ENCODE peak calls at places on chromosomes 6 and 20, in ten cellular contexts. Q, Y, T, J, K, R, Z, D, F and U are unnamed samples.

GRCh38 chr20:59008715-59009336 is 1.8 kb upstream of the CTSZ start:
- DNase-seq in Q (no peak), Y (no peak), T (no peak), J (no peak), K (no peak), R (no peak), Z (no peak), D (peak; percentile 14), F (no peak), U (no peak)

GRCh38 chr6:7241709-7242645 is 71.0 kb downstream of the SSR1 start:
- DNase-seq in Q (no peak), Y (no peak), T (peak; percentile 54), J (no peak), K (no peak), R (no peak), Z (peak; percentile 72), D (no peak), F (no peak), U (no peak)

GRCh38 chr6:89375427-89375868 is 22.9 kb upstream of the UBE2J1 start:
- DNase-seq in Q (no peak), Y (no peak), T (peak; percentile 88), J (peak; percentile 54), K (no peak), R (peak; percentile 86), Z (peak; percentile 75), D (peak; percentile 41), F (peak; percentile 78), U (no peak)

GRCh38 chr6:35489995-35490791 is 6.7 kb downstream of the TEAD3 start:
- DNase-seq in Q (peak; percentile 59), Y (peak; percentile 51), T (no peak), J (no peak), K (peak; percentile 77), R (peak; percentile 77), Z (no peak), D (peak; percentile 92), F (peak; percentile 49), U (no peak)

GRCh38 chr20:50728981-50729874 is 2.2 kb upstream of the PARD6B start:
- DNase-seq in Q (no peak), Y (no peak), T (peak; percentile 87), J (no peak), K (peak; percentile 38), R (no peak), Z (peak; percentile 92), D (no peak), F (peak; percentile 95), U (no peak)

GRCh38 chr6:17886891-17887290 is 100.5 kb downstream of the KIF13A start:
- DNase-seq in Q (no peak), Y (no peak), T (no peak), J (no peak), K (no peak), R (no peak), Z (no peak), D (no peak), F (peak; percentile 54), U (no peak)

GRCh38 chr6:134074151-134074712 is 21.8 kb upstream of the SLC2A12 start:
- DNase-seq in Q (no peak), Y (peak; percentile 57), T (no peak), J (no peak), K (no peak), R (no peak), Z (no peak), D (no peak), F (no peak), U (no peak)

GRCh38 chr6:146857180-146857959 is 258.6 kb downstream of the ADGB start:
- DNase-seq in Q (peak; percentile 73), Y (peak; percentile 80), T (peak; percentile 72), J (peak; percentile 61), K (peak; percentile 89), R (peak; percentile 90), Z (peak; percentile 52), D (peak; percentile 87), F (peak; percentile 77), U (no peak)

GRCh38 chr6:41199427-41200246 is 1.3 kb downstream of the TREML2 start:
- DNase-seq in Q (no peak), Y (no peak), T (no peak), J (peak; percentile 21), K (no peak), R (no peak), Z (no peak), D (no peak), F (no peak), U (no peak)

GRCh38 chr20:50915424-50915823 is 15.8 kb downstream of the ADNP start:
- DNase-seq in Q (no peak), Y (no peak), T (no peak), J (no peak), K (no peak), R (no peak), Z (no peak), D (no peak), F (peak; percentile 46), U (no peak)

GRCh38 chr6:37570801-37571200 is 71.1 kb upstream of the CCDC167 start:
- DNase-seq in Q (no peak), Y (peak; percentile 38), T (no peak), J (no peak), K (no peak), R (no peak), Z (no peak), D (no peak), F (no peak), U (no peak)

GRCh38 chr6:45676376-45676775 is 298.6 kb upstream of the SUPT3H start:
- DNase-seq in Q (no peak), Y (no peak), T (no peak), J (no peak), K (no peak), R (no peak), Z (no peak), D (no peak), F (no peak), U (no peak)

GRCh38 chr6:71190809-71191208 is 97.8 kb upstream of the OGFRL1 start:
- DNase-seq in Q (no peak), Y (no peak), T (no peak), J (no peak), K (no peak), R (no peak), Z (no peak), D (no peak), F (peak; percentile 38), U (no peak)
- TF ChIP-seq CTCF in Q (peak; percentile 44), Y (peak; percentile 55), T (peak; percentile 29), J (peak; percentile 51), K (no peak), R (peak; percentile 47), Z (no peak), D (peak; percentile 41), F (no peak), U (peak; percentile 87)

GRCh38 chr6:85591207-85591606 is 2.5 kb downstream of the SNX14 start:
- DNase-seq in Q (no peak), Y (no peak), T (no peak), J (no peak), K (no peak), R (no peak), Z (no peak), D (no peak), F (no peak), U (no peak)

GRCh38 chr6:85592044-85592443 is 1.6 kb downstream of the SNX14 start:
- DNase-seq in Q (no peak), Y (no peak), T (no peak), J (no peak), K (no peak), R (no peak), Z (no peak), D (no peak), F (no peak), U (no peak)

GRCh38 chr6:85594197-85594930 is 706 bp upstream of the SNX14 start:
- DNase-seq in Q (no peak), Y (no peak), T (no peak), J (peak; percentile 36), K (no peak), R (peak; percentile 67), Z (no peak), D (no peak), F (peak; percentile 46), U (no peak)

DNA sequence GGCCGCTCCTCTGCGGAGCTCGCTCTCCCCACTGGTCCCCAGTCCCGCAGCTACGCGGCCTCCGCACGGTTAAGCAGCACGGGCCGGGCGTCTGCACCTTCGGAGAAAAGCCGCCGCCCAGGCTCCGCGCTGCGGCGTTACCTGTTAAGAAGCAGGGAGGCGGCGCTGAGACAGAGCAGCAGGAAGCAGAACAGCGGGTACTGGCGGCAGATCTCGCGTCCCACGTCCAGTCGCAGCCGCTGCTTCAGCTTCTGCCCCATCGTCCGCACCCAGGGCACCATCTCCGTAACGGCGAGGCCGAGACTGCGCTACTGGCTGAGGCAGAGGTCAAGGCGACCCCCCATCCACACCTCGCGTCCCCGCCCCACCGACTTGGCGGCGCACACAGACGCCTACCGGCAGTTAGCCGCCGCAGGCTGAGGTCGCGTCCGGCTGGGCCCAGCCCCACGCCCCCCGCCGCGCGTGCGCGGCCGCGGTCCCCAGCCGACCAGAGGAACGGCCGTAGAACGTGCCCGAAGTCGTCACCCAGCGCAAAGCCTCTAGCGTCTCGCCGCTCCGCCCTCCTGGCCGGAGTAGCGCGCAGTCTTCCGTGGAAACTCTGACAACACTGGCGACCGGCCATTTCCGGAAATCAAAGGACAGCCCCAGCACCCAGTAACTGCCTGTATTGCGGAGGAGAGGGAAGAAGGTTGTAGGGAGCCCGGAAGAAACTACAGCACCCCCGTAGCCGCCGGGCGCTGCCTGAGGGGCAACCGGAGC is at the start of gene SNX14:
- DNase-seq in Q (peak; percentile 58), Y (peak; percentile 79), T (peak; percentile 93), J (peak; percentile 71), K (peak; percentile 97), R (peak; percentile 98), Z (peak; percentile 94), D (peak; percentile 97), F (peak; percentile 91), U (peak; percentile 96)
- TF ChIP-seq CTCF in Q (no peak), Y (peak; percentile 20), T (no peak), J (no peak), K (no peak), R (no peak), Z (no peak), D (no peak), F (no peak), U (no peak)

GRCh38 chr6:79763301-79763700 is 132.2 kb downstream of the SH3BGRL2 start:
- DNase-seq in Q (no peak), Y (no peak), T (no peak), J (no peak), K (no peak), R (no peak), Z (no peak), D (no peak), F (no peak), U (no peak)

GRCh38 chr6:79764758-79765157 is 133.6 kb downstream of the SH3BGRL2 start:
- DNase-seq in Q (no peak), Y (no peak), T (no peak), J (no peak), K (no peak), R (no peak), Z (no peak), D (no peak), F (peak; percentile 31), U (no peak)

GRCh38 chr6:79756496-79756895 is 125.4 kb downstream of the SH3BGRL2 start:
- DNase-seq in Q (no peak), Y (no peak), T (no peak), J (no peak), K (no peak), R (no peak), Z (no peak), D (no peak), F (no peak), U (no peak)

GRCh38 chr6:79762370-79762769 is 131.2 kb downstream of the SH3BGRL2 start:
- DNase-seq in Q (no peak), Y (no peak), T (peak; percentile 13), J (no peak), K (no peak), R (no peak), Z (no peak), D (no peak), F (peak; percentile 22), U (no peak)
- TF ChIP-seq CTCF in Q (no peak), Y (peak; percentile 26), T (peak; percentile 13), J (no peak), K (no peak), R (no peak), Z (peak; percentile 49), D (no peak), F (peak; percentile 54), U (peak; percentile 59)

GRCh38 chr6:75563032-75563431 is 38.6 kb upstream of the SENP6 start:
- DNase-seq in Q (no peak), Y (no peak), T (peak; percentile 32), J (no peak), K (no peak), R (no peak), Z (no peak), D (no peak), F (peak; percentile 54), U (no peak)
- TF ChIP-seq CTCF in Q (no peak), Y (peak; percentile 38), T (peak; percentile 38), J (no peak), K (no peak), R (peak; percentile 33), Z (peak; percentile 55), D (no peak), F (peak; percentile 61), U (peak; percentile 57)